ENCODE peak calls at places on chromosome 20, in seven cellular contexts. K is HepG2, L is GM12892, D is SK-N-SH, Y is GM12878, G is K562, P is H1. H is an unnamed sample.

GRCh38 chr20:50308166-50308512 is 117.5 kb downstream of the CEBPB start:
- DNase-seq in K (no peak), L (no peak), D (no peak), Y (no peak), G (no peak), P (no peak), H (no peak)

GRCh38 chr20:59400666-59401065 is 100.3 kb downstream of the EDN3 start:
- DNase-seq in K (no peak), L (no peak), D (no peak), Y (no peak), G (no peak), P (no peak), H (no peak)

GRCh38 chr20:49306903-49307336 is 29.1 kb upstream of the ZNFX1 start:
- DNase-seq in K (peak), L (no peak), D (peak), Y (no peak), G (no peak), P (no peak), H (no peak)

GRCh38 chr20:49230021-49230420 is 10.8 kb downstream of the DDX27 start:
- DNase-seq in K (no peak), L (no peak), D (no peak), Y (no peak), G (peak), P (no peak), H (no peak)

GRCh38 chr20:61099786-61100185 is 152.3 kb upstream of the CDH4 start:
- DNase-seq in K (no peak), L (no peak), D (no peak), Y (no peak), G (no peak), P (no peak), H (no peak)

GRCh38 chr20:4944518-4944917 is 56.8 kb downstream of the SLC23A2 start:
- DNase-seq in K (no peak), L (no peak), D (no peak), Y (no peak), G (no peak), P (no peak), H (no peak)

GRCh38 chr20:8019178-8019997 is at the start of gene TMX4:
- DNase-seq in K (peak), L (peak), D (peak), Y (peak), G (peak), P (peak), H (peak)

GRCh38 chr20:48772183-48772976 is 55.4 kb downstream of the PREX1 start:
- DNase-seq in K (no peak), L (no peak), D (no peak), Y (no peak), G (no peak), P (no peak), H (no peak)

GRCh38 chr20:36825374-36826104 is 50.4 kb upstream of the TLDC2 start:
- DNase-seq in K (no peak), L (no peak), D (peak), Y (no peak), G (no peak), P (no peak), H (no peak)

GRCh38 chr20:13784271-13784892 is 337 bp downstream of the ESF1 start:
- DNase-seq in K (no peak), L (no peak), D (peak), Y (no peak), G (peak), P (no peak), H (no peak)

GRCh38 chr20:58308680-58309527 is 611 bp upstream of the RAB22A start:
- DNase-seq in K (no peak), L (peak), D (peak), Y (no peak), G (peak), P (no peak), H (peak)

GRCh38 chr20:3011752-3012151 is 31.7 kb upstream of the GNRH2 start:
- DNase-seq in K (no peak), L (no peak), D (no peak), Y (no peak), G (no peak), P (no peak), H (no peak)

GRCh38 chr20:58659841-58660240 is 8.8 kb downstream of the STX16 start:
- DNase-seq in K (no peak), L (no peak), D (no peak), Y (no peak), G (no peak), P (no peak), H (no peak)

GRCh38 chr20:62405108-62405980 is 1.7 kb downstream of the CABLES2 start:
- DNase-seq in K (peak), L (no peak), D (peak), Y (no peak), G (no peak), P (no peak), H (no peak)
- TF ChIP-seq TAF1 in K (no peak), L (no peak), D (no peak), Y (no peak), G (no peak), P (no peak), H (no peak)

DNA sequence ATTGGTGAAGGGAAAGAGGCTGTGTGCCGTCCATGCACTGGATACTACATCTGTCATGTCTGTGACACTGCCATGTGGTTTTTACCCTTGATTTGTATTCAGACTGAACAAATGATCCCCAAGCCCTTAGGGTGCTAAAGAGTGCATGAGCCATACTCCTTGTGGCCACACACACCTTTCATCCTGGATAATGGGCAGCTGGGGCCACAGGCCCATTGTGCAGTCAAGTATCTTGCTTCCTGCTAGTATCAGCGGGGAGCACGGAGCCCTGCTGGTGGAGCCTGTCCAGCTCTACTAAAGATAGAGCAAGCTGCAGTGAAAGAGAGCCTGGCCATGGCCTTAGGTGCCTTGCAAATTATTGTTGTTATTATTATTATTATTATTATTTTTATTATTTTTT is 75.1 kb downstream of the SLX4IP start:
- DNase-seq in K (no peak), L (no peak), D (no peak), Y (no peak), G (no peak), P (no peak), H (no peak)
- TF ChIP-seq POLR2AphosphoS5 in K (no peak), L (no peak), D (no peak), Y (no peak), G (no peak), P (no peak), H (no peak)

DNA sequence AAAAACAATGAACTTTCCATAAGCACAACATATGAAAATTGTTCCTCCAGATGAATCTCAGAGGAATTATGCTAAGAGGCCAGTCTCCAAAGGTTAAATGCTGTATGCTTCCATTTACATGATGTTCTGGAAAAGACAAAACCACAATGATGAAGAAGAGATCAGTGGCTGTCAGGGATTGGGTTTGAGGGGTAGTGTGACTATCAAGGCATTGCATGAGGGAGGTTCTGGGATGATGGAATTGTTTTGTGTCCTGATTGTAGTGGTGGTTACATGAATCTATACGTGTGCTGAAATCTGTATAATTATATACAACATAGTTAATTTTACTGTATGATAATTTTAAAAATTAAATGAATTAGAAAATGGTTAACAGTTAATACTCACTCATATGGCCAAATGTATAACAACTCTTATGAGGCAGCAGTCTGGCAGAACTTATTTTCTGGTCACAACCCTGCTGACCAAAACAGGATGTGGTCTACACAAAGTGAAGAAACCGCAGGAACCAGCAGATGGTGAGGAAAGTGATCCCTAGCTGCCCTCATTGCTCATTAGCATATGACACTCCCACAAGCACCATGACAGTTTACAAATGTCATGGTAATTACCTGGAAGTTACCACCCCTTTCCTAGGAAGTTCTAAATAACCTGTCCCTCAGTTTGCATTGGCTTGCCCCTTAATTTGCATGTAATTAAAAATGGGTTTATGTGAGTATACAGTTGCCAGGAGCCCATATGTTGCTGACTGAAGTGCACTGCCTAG is 31.9 kb downstream of the NSFL1C start:
- DNase-seq in K (no peak), L (peak), D (no peak), Y (peak), G (no peak), P (no peak), H (no peak)
- TF ChIP-seq TAF1 in K (no peak), L (no peak), D (no peak), Y (no peak), G (no peak), P (no peak), H (no peak)

DNA sequence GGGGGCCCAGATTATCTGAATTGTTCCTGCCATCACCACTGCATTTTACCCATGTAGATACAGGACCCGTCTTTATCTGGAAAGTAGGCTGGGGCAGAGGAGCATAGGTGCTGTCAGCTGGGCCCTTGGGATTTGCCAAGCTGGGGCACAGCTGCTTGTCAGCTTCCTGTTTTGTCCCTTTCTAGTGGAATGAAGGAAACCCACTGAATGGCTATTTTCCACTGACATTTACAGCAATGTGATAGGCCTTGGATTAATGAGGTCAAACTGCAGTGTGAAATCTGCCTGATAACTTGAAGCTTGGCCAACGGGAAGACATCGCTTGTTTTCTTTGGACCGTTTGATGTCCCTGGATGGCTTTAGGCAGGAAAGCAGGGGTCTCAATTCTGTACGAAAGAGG is 6.7 kb downstream of the PPP1R16B start:
- DNase-seq in K (no peak), L (no peak), D (no peak), Y (no peak), G (no peak), P (no peak), H (no peak)
- TF ChIP-seq POLR2AphosphoS5 in K (no peak), L (no peak), D (no peak), Y (no peak), G (no peak), P (no peak), H (no peak)

GRCh38 chr20:64233725-64234124 is 21.8 kb upstream of the PCMTD2 start:
- DNase-seq in K (no peak), L (no peak), D (no peak), Y (no peak), G (no peak), P (no peak), H (no peak)
- TF ChIP-seq TAF1 in K (no peak), L (no peak), D (no peak), Y (no peak), G (no peak), P (no peak), H (no peak)

DNA sequence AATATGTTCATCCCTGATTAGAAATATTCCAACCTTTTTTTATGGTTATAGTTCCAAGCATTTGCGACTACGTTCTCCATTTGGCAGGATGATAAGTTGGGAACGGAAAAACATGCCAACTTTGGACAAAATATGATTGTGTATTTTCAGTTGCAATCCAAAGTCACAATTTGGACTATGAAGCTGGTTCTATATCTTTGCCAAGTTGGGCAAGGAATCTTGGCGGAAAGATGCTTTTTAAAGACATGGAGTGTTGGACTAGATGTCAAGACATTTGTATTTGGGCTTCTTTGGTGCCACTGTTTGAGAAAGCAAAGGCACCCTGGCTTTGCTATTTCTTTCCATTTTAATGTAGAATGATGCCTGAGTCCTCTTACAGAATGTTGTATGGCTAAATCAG is 33.3 kb upstream of the JAG1 start:
- DNase-seq in K (no peak), L (no peak), D (no peak), Y (no peak), G (no peak), P (no peak), H (no peak)
- TF ChIP-seq POLR2AphosphoS5 in K (no peak), L (no peak), D (no peak), Y (no peak), G (no peak), P (no peak), H (no peak)

DNA sequence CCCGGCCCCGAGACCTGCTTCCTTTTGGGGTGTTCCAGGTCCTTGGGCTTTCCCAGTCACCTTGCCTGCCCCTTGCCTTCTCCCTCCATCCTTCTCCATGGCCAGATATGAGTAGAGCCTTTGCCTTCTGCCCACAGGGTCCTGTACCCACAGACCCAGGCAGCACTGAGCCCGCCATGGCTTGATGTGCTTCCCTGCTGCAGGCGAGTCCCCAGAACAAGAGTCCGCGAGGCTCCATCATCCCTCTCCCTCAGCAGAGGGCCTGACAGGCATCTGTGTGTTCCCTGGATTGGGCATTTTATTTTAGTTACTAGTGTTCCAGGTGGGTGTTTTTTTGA is 21.9 kb downstream of the PYGB start:
- DNase-seq in K (no peak), L (no peak), D (no peak), Y (no peak), G (no peak), P (no peak), H (no peak)
- TF ChIP-seq TAF1 in K (no peak), L (no peak), D (no peak), Y (no peak), G (no peak), P (no peak), H (no peak)

GRCh38 chr20:18774207-18774606 is 39.4 kb upstream of the SCP2D1 start:
- DNase-seq in K (no peak), L (no peak), D (no peak), Y (no peak), G (no peak), P (no peak), H (no peak)
- TF ChIP-seq POLR2AphosphoS5 in K (no peak), L (no peak), D (no peak), Y (no peak), G (no peak), P (no peak), H (no peak)

DNA sequence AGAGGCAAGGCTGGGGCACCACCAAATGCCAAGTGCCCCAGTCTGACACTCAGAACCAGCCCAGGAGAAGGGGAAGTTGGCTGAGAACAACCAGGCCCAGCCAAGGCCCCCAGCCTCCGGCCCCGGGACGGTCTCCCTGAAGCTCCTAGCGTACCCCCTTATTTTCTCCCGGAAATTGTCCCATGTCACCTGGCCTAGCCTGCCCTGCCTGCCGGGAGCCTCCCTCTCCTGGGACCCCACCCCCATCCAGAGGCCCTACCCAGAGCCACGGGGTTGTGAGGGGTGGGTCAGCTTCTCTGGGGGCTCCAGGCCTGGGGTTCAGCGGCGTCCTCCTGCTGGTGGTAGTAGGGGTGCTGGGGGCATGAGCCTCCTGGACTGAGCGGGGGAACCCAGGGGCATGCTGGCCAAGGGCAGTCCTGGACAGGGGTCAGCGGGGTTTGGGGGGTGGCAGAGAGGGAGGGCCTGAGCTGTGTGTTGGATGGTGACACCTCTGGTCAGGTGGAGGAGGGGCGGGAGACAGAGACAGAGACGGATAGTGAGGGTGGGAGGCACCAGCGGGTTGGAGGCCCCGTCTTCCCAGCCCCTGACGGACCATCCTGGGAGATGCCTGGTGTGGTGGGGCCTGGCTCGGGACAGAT is 7.9 kb upstream of the SLCO4A1 start:
- DNase-seq in K (no peak), L (no peak), D (no peak), Y (no peak), G (no peak), P (no peak), H (no peak)
- TF ChIP-seq TAF1 in K (no peak), L (no peak), D (no peak), Y (no peak), G (no peak), P (no peak), H (no peak)

GRCh38 chr20:44401052-44401769 is 45.7 kb downstream of the HNF4A start:
- DNase-seq in K (peak), L (no peak), D (no peak), Y (no peak), G (peak), P (no peak), H (no peak)

GRCh38 chr20:44402391-44403193 is 47.1 kb downstream of the HNF4A start:
- DNase-seq in K (peak), L (no peak), D (peak), Y (no peak), G (no peak), P (no peak), H (no peak)

GRCh38 chr20:44399446-44399845 is 43.9 kb downstream of the HNF4A start:
- DNase-seq in K (no peak), L (no peak), D (no peak), Y (no peak), G (no peak), P (no peak), H (no peak)

GRCh38 chr20:44401770-44402390 is 46.4 kb downstream of the HNF4A start:
- DNase-seq in K (no peak), L (no peak), D (no peak), Y (no peak), G (no peak), P (no peak), H (no peak)

GRCh38 chr20:44400671-44401051 is 45.2 kb downstream of the HNF4A start:
- DNase-seq in K (no peak), L (no peak), D (no peak), Y (no peak), G (no peak), P (no peak), H (no peak)
- TF ChIP-seq POLR2AphosphoS5 in K (no peak), L (no peak), D (no peak), Y (no peak), G (peak), P (no peak), H (no peak)